ENCODE peak calls at places on chromosomes 5 and 9, in five cellular contexts. A is AML-193; L is activated naive CD4-positive, alpha-beta T cell; P is CD8-positive, alpha-beta T cell; M is NCI-H1930. G is an unnamed sample.

GRCh38 chr5:58407042-58407709 is 52.7 kb downstream of the PLK2 start:
- DNase-seq in L (no peak), M (no peak), A (no peak), P (no peak), G (no peak)

GRCh38 chr9:4615251-4615650 is 46.8 kb upstream of the PLPP6 start:
- DNase-seq in M (no peak), L (no peak), P (no peak), A (no peak), G (no peak)

GRCh38 chr9:137293094-137293481 is 9.0 kb downstream of the NRARP start:
- DNase-seq in P (no peak), A (no peak), L (no peak), M (no peak), G (no peak)

GRCh38 chr9:73200694-73201432 is 49.2 kb downstream of the ANXA1 start:
- DNase-seq in M (peak), P (no peak), L (no peak), A (peak), G (peak)

GRCh38 chr5:33433303-33434255 is 7.2 kb upstream of the TARS1 start:
- DNase-seq in M (no peak), A (no peak), P (no peak), L (no peak), G (peak)

GRCh38 chr9:95315108-95315746 is 2.3 kb downstream of the FANCC start:
- DNase-seq in L (no peak), A (no peak), M (no peak), P (no peak), G (no peak)

GRCh38 chr5:122436615-122437014 is 124.6 kb downstream of the SNCAIP start:
- DNase-seq in M (no peak), L (no peak), P (no peak), A (no peak), G (peak)

GRCh38 chr9:121975801-121976277 is 117.3 kb downstream of the TTLL11 start:
- DNase-seq in P (no peak), L (no peak), A (no peak), M (no peak), G (peak)

GRCh38 chr9:119060629-119061385 is 308.4 kb downstream of the BRINP1 start:
- DNase-seq in A (no peak), P (no peak), M (no peak), L (no peak), G (no peak)

GRCh38 chr5:137565450-137565849 is 66.3 kb upstream of the SPOCK1 start:
- DNase-seq in L (no peak), M (no peak), P (no peak), A (no peak), G (no peak)

GRCh38 chr5:33167541-33167940 is 273.2 kb upstream of the TARS1 start:
- DNase-seq in P (no peak), M (no peak), A (no peak), L (no peak), G (no peak)

GRCh38 chr5:157266286-157267007 is 524 bp downstream of the CYFIP2 start:
- DNase-seq in M (no peak), A (no peak), P (no peak), L (peak), G (peak)

GRCh38 chr9:81968026-81968425 is 20.5 kb upstream of the SPATA31D1 start:
- DNase-seq in A (no peak), P (no peak), L (no peak), M (no peak), G (no peak)

GRCh38 chr5:42583322-42583721 is 160.1 kb downstream of the GHR start:
- DNase-seq in L (no peak), M (peak), P (no peak), A (peak), G (peak)

GRCh38 chr9:33924978-33925797 is 108.2 kb downstream of the UBE2R2 start:
- DNase-seq in M (peak), A (peak), P (no peak), L (no peak), G (peak)

GRCh38 chr5:80346055-80346454 is 26.3 kb downstream of the SPZ1 start:
- DNase-seq in A (peak), P (peak), L (no peak), M (no peak), G (peak)

GRCh38 chr5:1541662-1542008 is 17.9 kb upstream of the LPCAT1 start:
- DNase-seq in L (no peak), A (no peak), M (no peak), P (no peak), G (no peak)

GRCh38 chr9:76451234-76451633 is 7.7 kb upstream of the GCNT1 start:
- DNase-seq in A (no peak), L (no peak), M (no peak), P (no peak), G (no peak)

GRCh38 chr5:125227333-125228075 is 481.1 kb upstream of the ZNF608 start:
- DNase-seq in P (no peak), A (no peak), M (no peak), L (no peak), G (peak)

G was measured in small intestine.